ENCODE peak calls at places on chromosomes 16 and 17, in four cellular contexts. C is psoas muscle, K is choroid plexus epithelial cell, H is GM10248. B is an unnamed sample.
A peak's percentile ranks its signal among the peaks of the same experiment; 100 is the strongest.

GRCh38 chr17:77449373-77449907 is 308.7 kb downstream of the SEC14L1 start:
- DNase-seq in C (no peak), K (no peak), H (no peak), B (no peak)

GRCh38 chr16:12498077-12498476 is 305.6 kb downstream of the CPPED1 start:
- DNase-seq in C (no peak), K (no peak), H (no peak), B (no peak)

GRCh38 chr17:17874478-17874877 is 37.7 kb upstream of the SREBF1 start:
- DNase-seq in C (no peak), K (peak; percentile 28), H (no peak), B (no peak)

GRCh38 chr16:22318690-22319358 is 21.6 kb downstream of the POLR3E start:
- DNase-seq in C (peak; percentile 64), K (peak; percentile 58), H (peak; percentile 51), B (peak; percentile 57)

GRCh38 chr16:11005611-11005975 is 61.2 kb downstream of the CLEC16A start:
- DNase-seq in C (no peak), K (peak; percentile 56), H (no peak), B (no peak)

GRCh38 chr17:6666557-6666956 is 15.0 kb downstream of the C17orf100 start:
- DNase-seq in C (no peak), K (no peak), H (no peak), B (no peak)

GRCh38 chr16:68070249-68070725 is 14.9 kb upstream of the NFATC3 start:
- DNase-seq in C (no peak), K (no peak), H (peak; percentile 65), B (peak; percentile 42)

GRCh38 chr16:53415504-53415903 is 18.8 kb upstream of the RBL2 start:
- DNase-seq in C (no peak), K (no peak), H (no peak), B (no peak)

GRCh38 chr17:29111816-29112499 is 68.2 kb downstream of the MYO18A start:
- DNase-seq in C (peak; percentile 87), K (peak; percentile 74), H (peak; percentile 76), B (peak; percentile 77)

GRCh38 chr17:29114141-29114540 is 66.1 kb downstream of the MYO18A start:
- DNase-seq in C (no peak), K (no peak), H (no peak), B (no peak)

GRCh38 chr17:29112780-29113295 is 67.4 kb downstream of the MYO18A start:
- DNase-seq in C (peak; percentile 85), K (no peak), H (no peak), B (no peak)

GRCh38 chr17:29115435-29115834 is 64.8 kb downstream of the MYO18A start:
- DNase-seq in C (no peak), K (no peak), H (no peak), B (no peak)

GRCh38 chr17:29113334-29113733 is 66.9 kb downstream of the MYO18A start:
- DNase-seq in C (peak; percentile 81), K (no peak), H (no peak), B (no peak)
- TF ChIP-seq CTCF in C (peak; percentile 8), K (no peak), H (no peak), B (no peak)

GRCh38 chr17:74987909-74988711 is 678 bp downstream of the CDR2L start:
- DNase-seq in C (peak; percentile 89), K (peak; percentile 69), H (no peak), B (no peak)
- TF ChIP-seq CTCF in C (no peak), K (peak; percentile 55), H (no peak), B (no peak)

DNA sequence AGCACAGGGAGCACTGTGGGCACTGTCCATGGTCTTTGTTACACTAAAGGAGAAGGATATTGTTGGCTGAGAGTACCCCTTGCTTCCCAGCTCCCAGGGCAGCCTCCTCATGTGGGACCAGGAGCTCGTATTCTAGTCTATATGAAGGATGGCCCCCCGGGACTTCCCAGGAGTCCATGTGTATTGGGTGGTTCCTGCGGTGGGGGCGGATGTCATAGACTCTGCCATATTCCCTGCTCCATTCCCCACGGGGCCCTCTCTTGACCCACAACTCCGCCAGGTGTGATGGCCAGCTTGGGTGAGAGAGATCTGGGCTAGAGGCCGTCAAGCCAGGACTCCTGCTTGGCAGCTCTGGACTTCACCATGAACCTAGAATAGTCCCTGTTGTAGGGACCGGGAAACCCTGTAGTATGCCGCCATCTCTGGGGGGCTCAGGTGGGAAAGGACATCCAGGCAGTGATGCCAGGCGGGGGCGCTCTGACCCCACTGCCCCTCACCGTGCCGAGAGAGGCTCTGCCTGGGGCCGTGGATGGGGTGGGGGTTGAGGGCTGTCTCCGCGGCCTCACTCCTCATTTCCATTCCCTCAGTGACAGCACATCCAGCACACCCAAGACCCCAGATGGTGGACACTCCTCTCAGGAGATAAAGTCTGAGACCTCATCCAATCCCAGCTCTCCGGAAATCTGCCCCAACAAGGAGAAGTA is 37.8 kb downstream of the OR1D5 start:
- DNase-seq in C (peak; percentile 23), K (no peak), H (no peak), B (no peak)
- TF ChIP-seq CTCF in C (no peak), K (no peak), H (no peak), B (no peak)

GRCh38 chr17:80408872-80409271 is 6.1 kb upstream of the ENDOV start:
- DNase-seq in C (peak; percentile 23), K (peak; percentile 15), H (no peak), B (no peak)
- TF ChIP-seq CTCF in C (no peak), K (no peak), H (no peak), B (no peak)

GRCh38 chr16:50381679-50382440 is 13.1 kb upstream of the BRD7 start:
- DNase-seq in C (no peak), K (no peak), H (no peak), B (peak; percentile 43)
- TF ChIP-seq CTCF in C (no peak), K (peak; percentile 22), H (no peak), B (peak; percentile 17)

GRCh38 chr16:65667013-65667578 is 545.2 kb upstream of the CDH11 start:
- DNase-seq in C (no peak), K (peak; percentile 78), H (no peak), B (no peak)
- TF ChIP-seq CTCF in C (no peak), K (peak; percentile 62), H (no peak), B (no peak)

GRCh38 chr16:49856741-49857330 is 924 bp upstream of the ZNF423 start:
- DNase-seq in C (peak; percentile 92), K (peak; percentile 93), H (no peak), B (peak; percentile 81)

GRCh38 chr16:49855822-49856740 is at the start of gene ZNF423:
- DNase-seq in C (peak; percentile 63), K (no peak), H (no peak), B (no peak)

GRCh38 chr16:49858200-49859129 is 2.6 kb upstream of the ZNF423 start:
- DNase-seq in C (peak; percentile 77), K (peak; percentile 51), H (no peak), B (peak; percentile 65)

GRCh38 chr16:49859139-49859947 is 3.4 kb upstream of the ZNF423 start:
- DNase-seq in C (peak; percentile 69), K (no peak), H (no peak), B (no peak)

DNA sequence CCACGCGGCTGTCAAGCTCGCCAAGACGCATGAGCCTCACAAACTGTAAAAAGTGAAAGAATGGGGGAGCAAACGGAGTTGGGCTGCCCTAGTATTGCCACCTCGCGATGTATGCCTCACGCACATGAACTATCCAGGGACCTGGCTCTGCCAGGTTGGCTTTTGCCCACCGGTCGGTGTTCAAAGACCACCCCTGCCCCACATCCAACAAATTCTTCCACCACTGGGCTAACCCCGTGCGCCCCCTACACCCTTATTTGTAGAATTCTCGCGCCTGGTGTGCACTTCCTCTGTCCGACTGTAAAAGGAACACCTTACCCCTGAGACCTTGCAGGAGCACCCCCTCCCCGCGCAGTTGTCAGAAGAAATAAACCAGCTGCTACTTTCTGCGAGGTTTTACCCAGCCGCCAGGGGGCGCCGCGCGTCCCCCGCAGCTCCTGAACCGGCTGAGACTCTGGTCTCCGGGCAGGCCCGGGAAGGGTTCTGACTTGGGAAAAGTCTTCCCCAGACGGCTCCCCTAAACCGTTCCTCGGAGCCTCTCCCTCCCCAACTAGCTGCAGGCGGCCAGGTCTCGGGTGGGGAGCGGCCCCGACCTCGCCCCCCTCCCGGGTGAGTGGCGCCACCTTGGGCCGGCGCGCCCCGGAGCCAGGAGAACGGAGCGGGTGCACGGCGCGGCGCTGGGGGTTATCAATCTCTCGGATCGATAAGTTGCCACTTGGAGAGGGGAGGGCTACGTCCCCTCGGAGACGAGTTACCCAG is 1.7 kb upstream of the ZNF423 start:
- DNase-seq in C (peak; percentile 87), K (peak; percentile 71), H (peak; percentile 74), B (peak; percentile 89)
- TF ChIP-seq CTCF in C (peak; percentile 93), K (peak; percentile 84), H (peak; percentile 60), B (peak; percentile 43)

DNA sequence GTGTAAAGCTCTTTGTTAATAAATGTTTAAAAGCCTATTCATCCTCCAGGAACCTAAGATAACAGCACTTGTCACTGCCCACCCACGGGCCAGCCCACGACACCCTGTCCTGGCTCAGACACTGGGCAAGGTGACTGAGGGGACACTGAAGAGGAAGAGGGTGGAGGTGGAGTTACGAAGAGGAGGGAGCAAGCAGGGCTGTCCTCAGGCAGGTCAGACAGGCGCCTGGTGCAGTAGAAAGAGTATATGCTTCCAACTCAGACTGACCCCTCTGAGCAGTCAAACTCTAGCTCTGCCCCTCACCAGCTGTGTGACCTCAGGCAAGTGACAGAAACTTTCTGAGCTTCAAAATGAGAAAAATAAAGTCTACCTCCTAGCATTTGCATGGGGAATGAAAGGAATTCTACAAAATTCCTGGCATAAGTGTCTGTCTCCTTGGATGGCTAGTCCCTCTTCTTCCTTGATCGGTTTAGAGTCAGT is 22.8 kb downstream of the TEX2 start:
- DNase-seq in C (no peak), K (no peak), H (no peak), B (no peak)
- TF ChIP-seq CTCF in C (no peak), K (peak; percentile 7), H (no peak), B (no peak)

B was measured in GM20000.